ENCODE peak calls at places on chromosome 9, in six cellular contexts. Z is Right ventricle myocardium superior, I is HepG2, S is NCI-H69, P is ELR, K is upper lobe of left lung. R is an unnamed sample.

GRCh38 chr9:120382453-120382852 is 197.5 kb downstream of the CDK5RAP2 start:
- DNase-seq in K (peak), Z (no peak), P (no peak), I (no peak), S (peak), R (peak)

GRCh38 chr9:122383992-122384461 is 13.2 kb downstream of the PTGS1 start:
- DNase-seq in I (no peak), Z (no peak), P (peak), S (no peak), K (no peak), R (no peak)

GRCh38 chr9:134488251-134488900 is 153.2 kb upstream of the COL5A1 start:
- DNase-seq in S (peak), P (peak), Z (peak), I (no peak), K (peak), R (peak)

GRCh38 chr9:137919095-137919465 is 41.5 kb downstream of the CACNA1B start:
- DNase-seq in S (no peak), I (no peak), K (no peak), P (no peak), Z (no peak), R (no peak)

GRCh38 chr9:108150736-108151135 is 661.2 kb upstream of the KLF4 start:
- DNase-seq in Z (peak), P (peak), K (peak), I (no peak), S (no peak), R (no peak)

GRCh38 chr9:114303571-114303970 is 19.3 kb upstream of the ORM1 start:
- DNase-seq in S (no peak), P (no peak), K (peak), Z (no peak), I (no peak), R (peak)

GRCh38 chr9:129146441-129146933 is 31.6 kb downstream of the IER5L start:
- DNase-seq in K (no peak), P (no peak), S (no peak), Z (peak), I (no peak), R (no peak)

GRCh38 chr9:131598121-131598520 is 52.8 kb downstream of the PRRT1B start:
- DNase-seq in K (peak), S (no peak), I (no peak), Z (peak), P (no peak), R (peak)

GRCh38 chr9:93599571-93600403 is 23.4 kb downstream of the PHF2 start:
- DNase-seq in I (no peak), P (no peak), Z (no peak), K (peak), S (peak), R (no peak)

GRCh38 chr9:101387871-101388506 is 3.2 kb upstream of the BAAT start:
- DNase-seq in Z (no peak), K (no peak), P (peak), I (peak), S (peak), R (no peak)

GRCh38 chr9:126063326-126063725 is 263.3 kb upstream of the MVB12B start:
- DNase-seq in K (no peak), P (no peak), S (no peak), Z (no peak), I (no peak), R (peak)

GRCh38 chr9:109451311-109452025 is 46.6 kb downstream of the PTPN3 start:
- DNase-seq in I (peak), S (peak), Z (no peak), K (no peak), P (no peak), R (no peak)

GRCh38 chr9:17402309-17402708 is 176.6 kb upstream of the SH3GL2 start:
- DNase-seq in P (peak), S (peak), Z (no peak), I (peak), K (no peak), R (no peak)

GRCh38 chr9:20297646-20298084 is 324.6 kb downstream of the MLLT3 start:
- DNase-seq in I (no peak), P (peak), S (no peak), K (no peak), Z (no peak), R (no peak)

GRCh38 chr9:105842023-105842644 is 147.8 kb downstream of the TMEM38B start:
- DNase-seq in P (peak), S (peak), I (peak), Z (no peak), K (no peak), R (no peak)

GRCh38 chr9:113805753-113806152 is 70.4 kb upstream of the ZNF618 start:
- DNase-seq in S (no peak), K (no peak), P (no peak), I (no peak), Z (no peak), R (no peak)

GRCh38 chr9:104854613-104855012 is 73.3 kb downstream of the ABCA1 start:
- DNase-seq in P (no peak), K (no peak), I (peak), S (peak), Z (no peak), R (no peak)

GRCh38 chr9:99634185-99634584 is 187.5 kb upstream of the NR4A3 start:
- DNase-seq in P (peak), Z (no peak), I (no peak), K (no peak), S (no peak), R (no peak)